ENCODE peak calls at places on chromosomes 1 and 21, in four cellular contexts. L is GM10248, K is nephron progenitor cell, R is Calu3. M is an unnamed sample.

GRCh38 chr1:55813619-55814018 is 598.5 kb upstream of the USP24 start:
- DNase-seq in L (no peak), K (no peak), R (no peak), M (no peak)

GRCh38 chr1:21665711-21666571 is 3.2 kb downstream of the RAP1GAP start:
- DNase-seq in L (no peak), K (no peak), R (no peak), M (no peak)

GRCh38 chr1:72636636-72637035 is 354.3 kb upstream of the NEGR1 start:
- DNase-seq in L (no peak), K (no peak), R (no peak), M (no peak)

GRCh38 chr21:45994086-45994661 is 12.6 kb downstream of the COL6A1 start:
- DNase-seq in L (no peak), K (peak), R (no peak), M (peak)

GRCh38 chr1:43460988-43461693 is 7.4 kb upstream of the HYI start:
- DNase-seq in L (no peak), K (no peak), R (no peak), M (no peak)

GRCh38 chr1:80158771-80159170 is 1152.2 kb upstream of the ADGRL4 start:
- DNase-seq in L (no peak), K (no peak), R (no peak), M (no peak)

GRCh38 chr1:151908228-151908691 is 1.1 kb downstream of the THEM4 start:
- DNase-seq in L (no peak), K (peak), R (no peak), M (no peak)

GRCh38 chr1:89962024-89962741 is 32.7 kb upstream of the ZNF326 start:
- DNase-seq in L (no peak), K (no peak), R (no peak), M (no peak)

GRCh38 chr1:94095112-94095637 is 25.8 kb downstream of the ABCA4 start:
- DNase-seq in L (no peak), K (no peak), R (no peak), M (peak)

GRCh38 chr1:206686486-206687249 is 2.0 kb downstream of the MAPKAPK2 start:
- DNase-seq in L (peak), K (no peak), R (no peak), M (no peak)

GRCh38 chr21:39891111-39891510 is 23.9 kb downstream of the PCP4 start:
- DNase-seq in L (no peak), K (no peak), R (no peak), M (no peak)

GRCh38 chr21:38948981-38949380 is 143.3 kb downstream of the ETS2 start:
- DNase-seq in L (no peak), K (no peak), R (no peak), M (no peak)

GRCh38 chr1:182476625-182477024 is 26.7 kb downstream of the RGSL1 start:
- DNase-seq in L (no peak), K (no peak), R (no peak), M (no peak)

GRCh38 chr1:204443871-204444581 is 32.4 kb upstream of the PPP1R15B start:
- DNase-seq in L (no peak), K (no peak), R (peak), M (no peak)

GRCh38 chr1:7117265-7117598 is 332.0 kb downstream of the CAMTA1 start:
- DNase-seq in L (no peak), K (no peak), R (no peak), M (no peak)

GRCh38 chr1:966603-967295 is 467 bp downstream of the PLEKHN1 start:
- DNase-seq in L (peak), K (peak), R (peak), M (peak)

GRCh38 chr1:154353460-154353904 is 28.2 kb downstream of the ATP8B2 start:
- DNase-seq in L (peak), K (no peak), R (peak), M (no peak)

GRCh38 chr1:41513388-41513745 is 28.9 kb upstream of the EDN2 start:
- DNase-seq in L (no peak), K (peak), R (no peak), M (no peak)
- TF ChIP-seq CTCF in L (peak), K (peak), R (peak), M (no peak)

GRCh38 chr21:17903029-17903806 is 84.1 kb upstream of the C21orf91 start:
- DNase-seq in L (peak), K (no peak), R (no peak), M (no peak)
- TF ChIP-seq CTCF in L (no peak), K (no peak), R (no peak), M (no peak)

DNA sequence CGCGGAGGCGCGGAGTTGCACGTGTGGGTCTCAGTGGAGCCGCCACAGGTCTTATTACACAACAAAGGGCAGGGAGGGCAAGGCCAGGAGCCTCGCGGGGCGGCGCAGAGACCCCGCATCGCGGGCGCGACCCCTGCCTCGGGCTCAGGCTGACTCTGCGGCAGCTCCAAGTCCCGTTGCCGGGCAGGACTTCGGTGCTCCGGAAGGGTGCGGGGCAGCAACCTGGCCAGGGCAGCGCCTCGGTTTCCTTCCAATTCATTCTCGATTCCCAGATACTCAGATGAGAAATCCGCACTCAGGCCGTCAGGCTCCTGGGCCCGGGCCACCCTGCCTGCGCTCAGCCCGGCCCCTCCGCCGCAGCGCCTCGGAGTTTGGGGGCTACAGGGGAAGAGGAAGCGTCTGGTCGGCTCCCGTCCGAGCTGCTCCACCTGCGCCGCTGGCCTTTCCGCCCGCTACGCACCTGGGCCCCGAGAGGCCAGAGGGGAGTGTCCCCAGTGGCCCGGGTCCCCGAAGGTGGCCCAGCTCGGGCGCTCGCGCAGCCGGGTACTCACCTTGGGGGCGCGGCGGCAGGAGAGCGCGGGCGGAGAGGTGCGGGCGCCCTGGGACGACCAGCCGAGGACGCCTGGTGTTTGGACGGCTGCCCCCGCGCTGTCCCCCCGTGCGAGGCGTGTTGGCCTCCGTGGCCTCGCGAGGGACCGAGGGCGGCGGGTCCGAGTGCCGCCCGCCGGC is 1.2 kb upstream of the PRDM16 start:
- DNase-seq in L (no peak), K (peak), R (no peak), M (peak)
- TF ChIP-seq CTCF in L (no peak), K (no peak), R (no peak), M (no peak)

GRCh38 chr1:220077887-220078286 is 11.7 kb downstream of the BPNT1 start:
- DNase-seq in L (no peak), K (no peak), R (no peak), M (no peak)

GRCh38 chr1:220076861-220077762 is 12.5 kb downstream of the BPNT1 start:
- DNase-seq in L (no peak), K (no peak), R (no peak), M (no peak)
- TF ChIP-seq CTCF in L (no peak), K (no peak), R (no peak), M (no peak)

GRCh38 chr1:156858555-156858956 is 361 bp downstream of the INSRR start:
- DNase-seq in L (no peak), K (no peak), R (no peak), M (no peak)
- TF ChIP-seq CTCF in L (no peak), K (no peak), R (no peak), M (no peak)

GRCh38 chr1:20215716-20216115 is 29.4 kb upstream of the PLA2G2C start:
- DNase-seq in L (no peak), K (no peak), R (no peak), M (no peak)

GRCh38 chr1:20210736-20211405 is 24.6 kb upstream of the PLA2G2C start:
- DNase-seq in L (no peak), K (no peak), R (no peak), M (no peak)

GRCh38 chr1:20212099-20212684 is 25.9 kb upstream of the PLA2G2C start:
- DNase-seq in L (no peak), K (no peak), R (no peak), M (no peak)

GRCh38 chr1:20211511-20211931 is 25.2 kb upstream of the PLA2G2C start:
- DNase-seq in L (no peak), K (no peak), R (peak), M (no peak)

GRCh38 chr1:20212685-20213331 is 26.5 kb upstream of the PLA2G2C start:
- DNase-seq in L (peak), K (peak), R (peak), M (peak)
- TF ChIP-seq CTCF in L (peak), K (peak), R (peak), M (peak)

DNA sequence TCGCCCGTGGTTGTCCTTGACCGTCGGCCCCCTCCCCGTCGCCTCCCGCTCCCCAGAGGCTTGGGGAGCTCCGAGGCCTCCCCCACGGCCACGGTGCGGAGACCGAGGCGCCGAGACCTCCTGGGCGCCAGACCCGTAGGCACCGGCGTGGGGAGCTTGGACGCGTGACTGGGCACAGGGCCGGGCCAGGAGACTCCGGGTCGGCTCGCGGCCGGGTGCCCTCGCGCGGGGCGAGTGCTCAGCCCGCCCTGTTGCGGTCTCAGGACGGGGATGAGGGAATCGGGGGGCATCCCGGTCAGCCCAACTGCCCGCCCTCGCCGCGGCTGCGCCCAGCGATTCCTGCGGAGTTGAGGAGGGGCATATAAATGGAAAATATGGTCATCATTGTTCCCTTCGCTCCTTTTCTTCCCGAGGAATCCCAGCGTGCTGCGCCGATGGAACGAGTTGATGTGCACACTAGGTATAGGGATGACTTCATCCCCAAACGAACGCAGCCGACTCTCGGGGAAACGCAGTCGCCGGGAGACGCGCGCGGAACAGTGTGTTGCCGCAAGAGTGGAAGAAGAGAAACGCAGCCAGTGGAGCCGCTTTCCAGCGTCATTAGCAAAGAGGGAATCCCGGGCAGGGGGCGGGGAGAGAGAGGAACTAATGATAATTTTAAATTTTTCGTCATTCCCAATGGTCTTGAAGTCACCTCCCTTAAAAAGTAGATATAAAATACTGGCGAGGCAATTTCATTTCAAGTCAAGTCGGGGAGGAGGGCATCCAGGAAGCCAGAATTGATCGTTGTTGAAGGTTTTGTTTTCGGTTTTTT is 747 bp upstream of the ENAH start:
- DNase-seq in L (peak), K (peak), R (peak), M (peak)
- TF ChIP-seq CTCF in L (no peak), K (no peak), R (no peak), M (no peak)

DNA sequence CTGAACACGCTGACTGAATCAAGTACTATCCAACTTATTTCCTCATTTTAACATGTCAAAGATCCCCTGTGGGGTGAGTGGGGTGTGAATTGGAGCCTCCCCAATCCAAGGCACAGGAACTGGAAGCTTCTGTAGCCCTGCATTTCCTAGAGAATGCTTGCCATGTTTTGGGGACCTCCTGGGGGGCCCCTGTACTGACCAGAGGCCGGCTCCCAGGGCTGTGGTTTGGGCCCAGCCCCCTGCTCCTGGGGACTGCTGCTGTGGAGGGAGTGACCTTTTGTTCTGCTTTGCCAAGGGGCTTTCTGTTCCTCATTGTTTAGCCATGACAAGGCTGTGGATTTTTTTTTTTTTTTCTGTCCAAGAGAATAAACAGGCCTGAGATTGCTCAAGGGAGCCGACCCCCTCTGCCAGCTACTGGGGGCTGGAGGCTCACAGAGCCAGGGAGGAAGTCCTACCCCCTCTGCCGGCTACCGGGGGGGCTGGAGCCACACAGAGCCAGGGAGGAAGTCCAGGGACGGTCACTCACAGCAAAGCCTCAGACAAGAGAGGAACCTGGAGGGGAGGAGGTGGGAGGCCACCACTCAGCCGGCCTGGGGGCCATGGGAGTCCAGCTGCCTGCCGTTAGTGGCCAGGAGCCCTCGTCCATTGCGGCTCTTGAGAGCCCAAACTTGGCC is 17.4 kb downstream of the TNFRSF1B start:
- DNase-seq in L (peak), K (peak), R (peak), M (no peak)
- TF ChIP-seq CTCF in L (no peak), K (no peak), R (no peak), M (peak)

GRCh38 chr1:247857069-247857985 is at the start of gene TRIM58:
- DNase-seq in L (peak), K (peak), R (no peak), M (peak)
- TF ChIP-seq CTCF in L (no peak), K (no peak), R (no peak), M (no peak)

DNA sequence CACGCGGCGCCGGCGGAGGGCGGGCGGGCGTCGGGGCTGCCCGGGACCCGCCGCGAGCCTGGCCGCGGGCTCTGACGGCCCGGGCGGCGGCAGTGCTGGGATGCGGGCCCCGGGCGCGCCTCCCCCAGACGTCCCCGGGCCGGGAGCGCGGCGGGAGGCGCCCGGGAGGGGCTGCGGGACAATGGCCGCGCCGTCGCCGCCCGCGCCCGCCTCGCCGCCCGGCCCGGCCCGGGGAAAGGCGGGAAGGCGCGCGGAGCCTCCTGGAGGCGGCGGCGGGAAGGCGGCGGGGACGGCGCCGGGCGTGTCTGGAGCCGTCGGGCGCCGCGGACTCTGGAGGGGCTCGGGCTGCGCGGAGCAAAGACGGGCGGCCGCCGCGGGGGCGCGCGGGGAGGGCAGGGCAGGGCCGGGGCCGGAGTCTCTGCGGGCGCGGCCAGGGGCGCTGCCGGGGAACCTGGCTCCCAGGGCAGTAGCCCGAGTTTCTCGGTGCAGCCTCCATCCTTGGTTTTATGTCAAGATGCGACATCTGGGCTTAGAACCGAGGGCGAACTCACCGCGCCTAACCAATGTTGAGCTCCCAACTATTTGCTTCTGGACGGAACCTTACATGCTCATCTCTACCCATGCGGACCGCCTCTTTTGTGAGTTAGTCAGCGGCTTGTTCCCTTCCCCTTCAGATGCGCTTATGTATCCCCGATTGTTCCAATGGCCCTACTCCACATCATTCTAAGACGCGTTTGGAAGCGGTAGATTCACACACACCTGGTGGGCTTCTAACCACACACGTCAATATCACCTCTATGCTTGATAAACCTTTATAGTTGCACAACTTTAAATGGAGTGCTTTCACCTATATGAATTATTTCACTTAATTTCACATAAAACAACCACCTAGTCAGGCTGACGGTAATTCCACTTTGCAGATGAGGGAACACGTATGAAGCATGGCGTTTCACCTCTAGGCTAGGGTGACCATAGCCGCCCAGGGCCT is 651 bp downstream of the ZBTB8A start:
- DNase-seq in L (peak), K (peak), R (peak), M (peak)
- TF ChIP-seq CTCF in L (no peak), K (no peak), R (no peak), M (peak)

M was measured in upper lobe of left lung.